ENCODE peak calls at places on chromosomes 16 and 17, in eight cellular contexts. K, G, Q, N, D, Z, F and P are unnamed samples.

GRCh38 chr17:81244358-81245023 is 5.4 kb downstream of the NDUFAF8 start:
- DNase-seq in K (no peak), G (no peak), Z (no peak), Q (no peak), N (no peak), F (no peak), D (no peak), P (no peak)

GRCh38 chr16:2675021-2675420 is 7.3 kb upstream of the KCTD5 start:
- DNase-seq in Q (no peak), N (no peak), D (no peak), K (no peak), G (no peak), Z (no peak), F (no peak), P (no peak)

GRCh38 chr17:6231886-6232767 is 161.9 kb downstream of the WSCD1 start:
- DNase-seq in Z (no peak), D (no peak), Q (no peak), N (no peak), F (peak), K (no peak), G (no peak), P (no peak)

GRCh38 chr16:87345721-87346424 is 28.7 kb upstream of the C16orf95 start:
- DNase-seq in K (no peak), G (no peak), F (no peak), Z (no peak), N (no peak), D (no peak), Q (no peak), P (no peak)

GRCh38 chr17:31696184-31696602 is 162.9 kb downstream of the COPRS start:
- DNase-seq in G (no peak), K (no peak), D (no peak), Q (peak), N (peak), F (peak), Z (no peak), P (no peak)

GRCh38 chr16:9703731-9704130 is 478.5 kb downstream of the GRIN2A start:
- DNase-seq in G (no peak), K (no peak), F (peak), D (no peak), Z (no peak), Q (no peak), N (peak), P (no peak)

GRCh38 chr17:81509048-81509686 is 3.4 kb downstream of the ACTG1 start:
- DNase-seq in N (peak), Z (peak), Q (no peak), G (no peak), F (no peak), D (no peak), K (no peak), P (no peak)

GRCh38 chr16:66481081-66481942 is 54.2 kb downstream of the BEAN1 start:
- DNase-seq in Z (no peak), F (no peak), G (no peak), N (no peak), D (no peak), Q (no peak), K (no peak), P (no peak)

GRCh38 chr17:21464611-21465021 is 88.5 kb downstream of the KCNJ12 start:
- DNase-seq in K (no peak), Z (no peak), N (no peak), F (no peak), D (no peak), Q (no peak), G (no peak), P (no peak)

GRCh38 chr17:67421869-67422273 is 44.8 kb downstream of the PITPNC1 start:
- DNase-seq in Q (peak), N (no peak), D (peak), K (no peak), F (peak), G (peak), Z (peak), P (peak)

GRCh38 chr16:67415872-67416793 is at the start of gene ZDHHC1:
- DNase-seq in Q (no peak), G (no peak), N (peak), F (peak), K (no peak), Z (peak), D (no peak), P (peak)

GRCh38 chr17:33109331-33110072 is 117.9 kb downstream of the SPACA3 start:
- DNase-seq in F (no peak), Q (no peak), N (no peak), G (no peak), K (no peak), Z (no peak), D (no peak), P (no peak)

GRCh38 chr16:30541502-30542329 is 7.1 kb upstream of the ZNF747 start:
- DNase-seq in D (no peak), Z (no peak), G (no peak), K (no peak), N (peak), Q (peak), F (peak), P (no peak)

GRCh38 chr17:73194514-73195222 is 1.8 kb downstream of the COG1 start:
- DNase-seq in N (no peak), K (no peak), F (peak), G (no peak), Q (peak), Z (no peak), D (no peak), P (no peak)

GRCh38 chr17:39700148-39700987 is 504 bp downstream of the ERBB2 start:
- DNase-seq in Q (no peak), D (no peak), K (no peak), Z (no peak), N (peak), G (no peak), F (no peak), P (no peak)

GRCh38 chr17:75707096-75707720 is 14.1 kb upstream of the ITGB4 start:
- DNase-seq in N (no peak), D (no peak), Q (no peak), K (no peak), Z (peak), G (no peak), F (peak), P (no peak)

GRCh38 chr17:81578038-81578441 is 25.9 kb upstream of the FAAP100 start:
- DNase-seq in G (no peak), K (no peak), D (no peak), N (no peak), Q (no peak), F (peak), Z (no peak), P (no peak)

GRCh38 chr17:42373896-42374295 is 14.3 kb downstream of the STAT3 start:
- DNase-seq in G (no peak), K (no peak), Z (no peak), Q (no peak), N (no peak), F (no peak), D (no peak), P (no peak)

GRCh38 chr16:53105565-53105964 is 50.8 kb downstream of the CHD9 start:
- DNase-seq in N (no peak), D (no peak), F (no peak), G (no peak), K (no peak), Z (no peak), Q (no peak), P (no peak)

GRCh38 chr17:17624776-17625175 is 33.3 kb upstream of the PEMT start:
- DNase-seq in G (no peak), D (no peak), F (no peak), Q (no peak), N (no peak), Z (no peak), K (no peak), P (no peak)

GRCh38 chr16:55915116-55915827 is 40.1 kb upstream of the CES5A start:
- DNase-seq in N (no peak), F (no peak), G (no peak), Z (no peak), D (no peak), Q (no peak), K (no peak), P (no peak)

GRCh38 chr17:5705081-5705875 is 121.0 kb upstream of the NLRP1 start:
- DNase-seq in Z (no peak), G (no peak), D (no peak), F (no peak), Q (no peak), N (peak), K (no peak), P (no peak)

GRCh38 chr16:64717871-64718270 is 404.0 kb downstream of the CDH11 start:
- DNase-seq in D (no peak), G (no peak), K (no peak), N (no peak), Z (no peak), Q (no peak), F (no peak), P (no peak)

GRCh38 chr17:73211745-73212144 is 18.9 kb downstream of the COG1 start:
- DNase-seq in G (no peak), Z (no peak), K (no peak), D (no peak), Q (no peak), F (no peak), N (no peak), P (peak)

GRCh38 chr17:1298616-1299015 is 19.2 kb downstream of the TRARG1 start:
- DNase-seq in Z (no peak), N (peak), F (no peak), D (no peak), Q (no peak), K (no peak), G (no peak), P (no peak)

GRCh38 chr17:7589891-7590611 is at the start of gene SOX15:
- DNase-seq in Z (no peak), N (no peak), F (peak), K (no peak), D (peak), G (no peak), Q (no peak), P (no peak)

GRCh38 chr16:27237229-27238015 is 31.1 kb downstream of the NSMCE1 start:
- DNase-seq in K (no peak), N (no peak), F (peak), Z (no peak), D (no peak), Q (no peak), G (no peak), P (peak)

GRCh38 chr17:40596261-40596919 is 31.1 kb upstream of the CCR7 start:
- DNase-seq in N (no peak), Z (peak), G (no peak), D (no peak), Q (no peak), K (no peak), F (no peak), P (no peak)

GRCh38 chr17:75472119-75472518 is 15.7 kb downstream of the TMEM94 start:
- DNase-seq in K (no peak), Z (no peak), G (no peak), Q (no peak), F (no peak), N (no peak), D (no peak), P (no peak)

GRCh38 chr17:7854851-7855642 is at the start of gene TMEM88:
- DNase-seq in D (no peak), Q (no peak), N (peak), K (no peak), Z (no peak), F (no peak), G (no peak), P (no peak)

GRCh38 chr16:86872833-86873232 is 294.5 kb downstream of the FOXL1 start:
- DNase-seq in F (no peak), D (no peak), Z (no peak), K (no peak), Q (no peak), G (no peak), N (peak), P (no peak)

GRCh38 chr17:62109378-62109902 is 44.4 kb upstream of the MED13 start:
- DNase-seq in G (peak), N (peak), F (peak), D (peak), Q (peak), K (no peak), Z (peak), P (no peak)

GRCh38 chr17:71959129-71959528 is 161.7 kb upstream of the SOX9 start:
- DNase-seq in G (no peak), Z (peak), K (no peak), Q (no peak), D (no peak), N (no peak), F (no peak), P (no peak)

GRCh38 chr17:29930399-29931010 is 477 bp upstream of the SSH2 start:
- DNase-seq in N (peak), Z (no peak), K (no peak), Q (no peak), F (peak), D (peak), G (no peak), P (no peak)

GRCh38 chr16:11914759-11915643 is 755 bp downstream of the GSPT1 start:
- DNase-seq in Q (no peak), G (no peak), Z (peak), K (no peak), N (peak), D (no peak), F (peak), P (peak)
- H3K27ac ChIP-seq in Q (no peak), G (peak), Z (peak), K (peak), N (peak), D (peak), F (peak), P (peak)

GRCh38 chr17:64661731-64661980 is 451 bp downstream of the SMURF2 start:
- DNase-seq in D (no peak), Z (no peak), K (no peak), F (no peak), N (no peak), G (no peak), Q (no peak), P (no peak)
- H3K27ac ChIP-seq in D (no peak), Z (peak), K (peak), F (peak), N (peak), G (peak), Q (peak), P (peak)

GRCh38 chr16:23392223-23392600 is 60.8 kb downstream of the COG7 start:
- DNase-seq in F (no peak), D (no peak), Z (no peak), Q (no peak), G (no peak), N (no peak), K (no peak), P (no peak)
- H3K27ac ChIP-seq in F (no peak), D (no peak), Z (no peak), Q (no peak), G (no peak), N (no peak), K (no peak), P (no peak)

DNA sequence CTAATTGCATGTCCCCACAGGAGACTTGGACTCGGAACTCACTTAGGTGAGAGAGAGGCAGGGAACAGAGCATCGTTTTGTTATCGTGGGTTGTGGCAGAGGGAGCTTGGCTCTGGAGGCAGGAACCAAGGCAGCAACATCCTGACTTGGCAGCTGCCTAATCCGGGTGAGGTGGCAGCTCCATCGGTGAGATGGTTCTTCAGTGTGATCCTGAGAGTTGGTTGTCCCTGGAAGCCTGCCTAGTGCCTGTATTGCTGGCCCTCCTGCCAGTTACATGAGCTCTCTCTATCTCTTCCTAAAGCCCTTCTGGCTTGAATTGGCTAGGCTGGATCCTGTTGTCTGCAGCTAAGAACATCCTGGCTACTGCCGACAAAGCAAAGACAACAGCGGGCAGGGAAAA is 19.9 kb upstream of the SEC14L1 start:
- DNase-seq in D (no peak), G (no peak), F (no peak), K (no peak), N (no peak), Q (no peak), Z (no peak), P (no peak)
- H3K27ac ChIP-seq in D (no peak), G (peak), F (peak), K (no peak), N (no peak), Q (no peak), Z (peak), P (no peak)

GRCh38 chr16:57113664-57114063 is 21.3 kb downstream of the CPNE2 start:
- DNase-seq in G (no peak), F (no peak), K (no peak), Z (no peak), N (no peak), Q (no peak), D (no peak), P (no peak)

GRCh38 chr16:57113042-57113453 is 20.7 kb downstream of the CPNE2 start:
- DNase-seq in Z (no peak), D (no peak), F (peak), N (no peak), Q (no peak), G (no peak), K (no peak), P (no peak)

GRCh38 chr16:57115504-57116182 is 23.3 kb downstream of the CPNE2 start:
- DNase-seq in G (no peak), Z (no peak), N (no peak), K (no peak), Q (no peak), F (peak), D (no peak), P (no peak)

GRCh38 chr16:57112403-57113041 is 20.1 kb downstream of the CPNE2 start:
- DNase-seq in K (no peak), G (no peak), Z (no peak), Q (no peak), F (no peak), D (no peak), N (peak), P (no peak)

GRCh38 chr16:57115148-57115503 is 22.7 kb downstream of the CPNE2 start:
- DNase-seq in D (no peak), Z (no peak), N (no peak), K (no peak), G (no peak), Q (no peak), F (no peak), P (no peak)
- H3K27ac ChIP-seq in D (no peak), Z (no peak), N (no peak), K (no peak), G (no peak), Q (no peak), F (no peak), P (no peak)